ENCODE peak calls at places on chromosome 15, in nine cellular contexts. U is AG09319; Q is stimulated activated CD8-positive, alpha-beta memory T cell treated with anti-CD3 and anti-CD28 coated beads, Interleukin-4, amount 100 ng/mL, for 1 hour; V is A549; W is HTR-8/SVneo; H is naive thymus-derived CD8-positive, alpha-beta T cell; N is transverse colon; K is NCI-H1105 treated with DMSO at 0.1 percent for 48 hours; X is hypothalamus. F is an unnamed sample.

GRCh38 chr15:69450968-69451695 is 1.5 kb upstream of the RPLP1 start:
- DNase-seq in N (no peak), Q (no peak), U (no peak), K (no peak), W (no peak), H (no peak), X (no peak), V (no peak), F (no peak)

GRCh38 chr15:41796457-41796856 is 22.2 kb downstream of the MAPKBP1 start:
- DNase-seq in W (no peak), X (no peak), Q (no peak), U (peak; percentile 85), K (no peak), H (no peak), N (no peak), V (no peak), F (peak; percentile 87)

GRCh38 chr15:89795996-89796395 is 18.7 kb downstream of the ANPEP start:
- DNase-seq in U (no peak), X (no peak), K (no peak), W (no peak), H (no peak), N (no peak), V (no peak), Q (no peak), F (no peak)

GRCh38 chr15:68204776-68205557 is at the start of gene CALML4:
- DNase-seq in N (peak; percentile 93), K (peak; percentile 68), H (no peak), X (no peak), Q (no peak), V (peak; percentile 25), W (no peak), U (no peak), F (peak; percentile 43)

GRCh38 chr15:22811640-22812039 is 25.2 kb downstream of the NIPA1 start:
- DNase-seq in U (no peak), K (no peak), Q (no peak), H (no peak), N (peak; percentile 65), X (peak; percentile 18), W (peak; percentile 10), V (peak; percentile 79), F (no peak)

GRCh38 chr15:65939901-65940617 is 70.8 kb downstream of the RAB11A start:
- DNase-seq in V (peak; percentile 87), N (no peak), K (peak; percentile 76), X (no peak), H (no peak), W (peak; percentile 45), Q (no peak), U (peak; percentile 87), F (peak; percentile 52)

GRCh38 chr15:66067687-66068086 is 185.9 kb downstream of the MEGF11 start:
- DNase-seq in H (no peak), Q (no peak), U (no peak), V (no peak), N (no peak), W (no peak), X (no peak), K (no peak), F (no peak)

GRCh38 chr15:67148196-67148701 is 82.8 kb downstream of the SMAD3 start:
- DNase-seq in V (peak; percentile 90), H (no peak), W (peak; percentile 39), U (no peak), N (no peak), X (no peak), Q (no peak), K (no peak), F (no peak)

F was measured in fibroblast of the conjunctiva.